ENCODE peak calls at places on chromosome X, in four cellular contexts. E is mesenchymal stem cell, Z is Ammon's horn, F is NB4. N is an unnamed sample.

GRCh38 chrX:46260502-46260901 is 284.7 kb downstream of the ZNF674 start:
- DNase-seq in Z (no peak), E (no peak), F (no peak), N (no peak)

GRCh38 chrX:68693481-68694410 is 46.3 kb downstream of the STARD8 start:
- DNase-seq in E (peak), Z (peak), F (peak), N (peak)

GRCh38 chrX:586351-586750 is 44.2 kb upstream of the SHOX start:
- DNase-seq in E (no peak), F (no peak), Z (no peak), N (no peak)

GRCh38 chrX:13398073-13398823 is 78.4 kb upstream of the ATXN3L start:
- DNase-seq in F (peak), E (peak), Z (no peak), N (no peak)

GRCh38 chrX:45295587-45295986 is 94.9 kb upstream of the DIPK2B start:
- DNase-seq in Z (no peak), F (peak), E (peak), N (no peak)

GRCh38 chrX:48569958-48570357 is 4.3 kb upstream of the RBM3 start:
- DNase-seq in Z (no peak), E (no peak), F (peak), N (no peak)

GRCh38 chrX:57156397-57157049 is 19.3 kb upstream of the SPIN2A start:
- DNase-seq in Z (peak), F (peak), E (peak), N (no peak)

GRCh38 chrX:298993-299392 is 17.8 kb downstream of the PLCXD1 start:
- DNase-seq in Z (no peak), E (no peak), F (no peak), N (no peak)

GRCh38 chrX:15384304-15384703 is at the start of gene VEGFD:
- DNase-seq in Z (no peak), F (no peak), E (no peak), N (no peak)

N was measured in KG1.